ENCODE peak calls at places on chromosomes 2 and 18, in five cellular contexts. A, X, Z, V and U are unnamed samples.

GRCh38 chr2:58629720-58630119 is 388.6 kb upstream of the FANCL start:
- DNase-seq in V (no peak), Z (no peak), X (no peak), A (no peak), U (no peak)

GRCh38 chr2:121297217-121297830 is 12.3 kb upstream of the TFCP2L1 start:
- DNase-seq in A (peak; percentile 46), V (peak; percentile 53), X (no peak), Z (no peak), U (no peak)

GRCh38 chr2:64457518-64457917 is 3.6 kb downstream of the LGALSL start:
- DNase-seq in A (no peak), Z (no peak), X (no peak), V (no peak), U (no peak)

GRCh38 chr2:105187531-105187930 is 54.0 kb upstream of the GPR45 start:
- DNase-seq in X (no peak), V (no peak), A (no peak), Z (no peak), U (no peak)

GRCh38 chr2:15220618-15221017 is 340.5 kb downstream of the NBAS start:
- DNase-seq in V (no peak), X (no peak), Z (no peak), A (no peak), U (no peak)

GRCh38 chr2:197705912-197706838 is 1.0 kb downstream of the MARS2 start:
- DNase-seq in V (no peak), Z (no peak), A (peak; percentile 45), X (peak; percentile 81), U (no peak)

GRCh38 chr18:34976899-34977786 is 64.1 kb upstream of the MAPRE2 start:
- DNase-seq in A (peak; percentile 93), V (peak; percentile 52), Z (no peak), X (peak; percentile 90), U (peak; percentile 85)

GRCh38 chr18:8468911-8469310 is 140.3 kb upstream of the RAB12 start:
- DNase-seq in X (no peak), Z (no peak), A (no peak), V (no peak), U (no peak)

GRCh38 chr18:39675358-39675757 is 2109.8 kb upstream of the CELF4 start:
- DNase-seq in X (no peak), Z (no peak), V (no peak), A (no peak), U (no peak)

GRCh38 chr18:11167778-11168177 is 18.4 kb upstream of the PIEZO2 start:
- DNase-seq in Z (no peak), A (no peak), X (no peak), V (no peak), U (no peak)
- TF ChIP-seq POLR2AphosphoS5 in Z (no peak), A (no peak), X (no peak), V (no peak), U (no peak)

GRCh38 chr2:176733698-176734430 is 464.6 kb downstream of the MTX2 start:
- DNase-seq in X (no peak), A (no peak), V (no peak), Z (no peak), U (no peak)
- TF ChIP-seq CTCF in X (no peak), A (no peak), V (no peak), Z (no peak), U (no peak)

GRCh38 chr2:131063501-131064283 is 29.6 kb downstream of the FAM168B start:
- DNase-seq in V (no peak), Z (no peak), A (no peak), X (no peak), U (no peak)

GRCh38 chr2:131058905-131059304 is 34.4 kb downstream of the FAM168B start:
- DNase-seq in X (no peak), V (no peak), A (no peak), Z (no peak), U (no peak)

GRCh38 chr2:131067465-131067864 is 25.8 kb downstream of the FAM168B start:
- DNase-seq in A (no peak), Z (no peak), V (no peak), X (no peak), U (no peak)

GRCh38 chr2:131062066-131062465 is 31.2 kb downstream of the FAM168B start:
- DNase-seq in Z (no peak), V (no peak), A (no peak), X (no peak), U (no peak)

DNA sequence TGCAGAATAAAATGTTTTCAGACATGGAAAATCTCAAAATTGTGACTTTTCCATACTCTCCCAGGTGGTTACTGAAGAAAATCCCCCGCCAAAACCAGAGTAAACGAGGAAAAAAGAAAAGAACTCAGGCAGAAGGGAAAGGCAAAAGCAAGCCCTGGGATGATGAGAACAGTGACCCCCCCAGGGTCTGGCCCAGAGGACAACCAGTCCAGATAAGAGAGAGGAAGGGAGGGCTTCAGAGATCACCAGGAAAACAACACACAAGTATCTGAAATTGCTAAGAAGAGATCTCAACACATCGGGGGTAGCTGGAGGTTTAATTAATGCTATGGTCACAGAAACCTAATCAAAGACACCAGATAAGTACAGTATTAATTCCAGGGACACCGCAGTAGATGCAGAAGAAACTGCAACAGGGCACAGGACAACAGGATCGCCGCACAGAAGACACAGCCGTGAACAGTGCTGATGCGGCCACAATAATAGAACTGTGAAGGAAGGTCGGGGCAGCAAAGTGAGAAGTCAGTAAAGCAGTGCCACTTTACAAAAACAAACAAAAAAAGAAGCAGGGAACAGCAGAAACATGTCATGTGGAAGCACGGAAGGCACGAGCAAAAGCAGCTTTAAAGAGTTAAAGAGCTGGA is 28.5 kb downstream of the FAM168B start:
- DNase-seq in X (no peak), Z (no peak), A (no peak), V (no peak), U (no peak)
- TF ChIP-seq POLR2AphosphoS5 in X (no peak), Z (no peak), A (no peak), V (no peak), U (no peak)

DNA sequence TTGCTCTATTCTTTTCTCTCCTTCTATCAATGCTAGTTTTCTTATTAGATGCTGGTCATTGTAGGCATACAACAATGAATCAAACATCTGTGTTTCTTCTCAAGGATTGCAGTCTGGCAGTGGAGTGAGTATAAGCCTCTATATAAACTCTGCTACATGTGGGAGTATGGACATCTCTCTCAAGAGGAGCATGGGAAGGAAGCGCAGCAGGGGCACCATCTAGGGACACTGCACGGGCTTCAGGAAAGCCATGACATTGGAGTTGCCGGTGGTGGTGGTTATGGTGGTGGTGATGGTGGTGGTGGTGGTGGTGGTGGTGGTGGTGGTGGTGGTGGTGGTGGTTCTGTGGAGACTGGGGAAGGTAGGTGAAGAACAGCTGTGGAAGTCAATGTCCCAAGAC is 462.6 kb downstream of the RNF144A start:
- DNase-seq in Z (no peak), A (no peak), X (no peak), V (no peak), U (no peak)
- TF ChIP-seq CTCF in Z (peak; percentile 15), A (no peak), X (no peak), V (peak; percentile 5), U (no peak)

GRCh38 chr2:172693529-172694185 is 42.0 kb upstream of the RAPGEF4 start:
- DNase-seq in X (no peak), Z (no peak), V (no peak), A (no peak), U (no peak)

GRCh38 chr2:172698041-172698863 is 37.4 kb upstream of the RAPGEF4 start:
- DNase-seq in X (no peak), Z (no peak), A (no peak), V (peak; percentile 23), U (no peak)

DNA sequence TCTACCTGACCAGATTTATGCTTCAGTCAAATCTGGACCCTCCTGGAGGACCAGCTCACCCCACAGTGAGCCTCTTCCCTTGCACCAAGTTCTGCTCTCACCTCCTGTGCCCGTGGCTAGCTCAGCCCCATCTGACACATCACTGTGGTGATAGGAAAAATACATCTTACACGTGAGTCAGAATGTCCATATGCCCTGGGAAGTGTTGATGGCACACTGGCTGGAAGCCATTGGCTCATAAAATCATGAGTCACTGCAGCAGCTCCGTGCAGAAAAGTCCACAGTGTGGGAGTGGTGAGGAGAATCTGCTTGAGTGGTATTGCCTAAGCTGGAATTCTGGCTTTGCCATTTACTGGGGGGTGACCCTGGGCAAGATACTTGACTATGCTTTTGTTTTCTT is 42.6 kb upstream of the RAPGEF4 start:
- DNase-seq in V (no peak), Z (no peak), A (peak; percentile 83), X (no peak), U (no peak)
- TF ChIP-seq POLR2AphosphoS5 in V (no peak), Z (no peak), A (peak; percentile 85), X (no peak), U (no peak)

GRCh38 chr18:24544141-24544498 is 83.7 kb downstream of the HRH4 start:
- DNase-seq in V (peak; percentile 40), A (no peak), X (no peak), Z (no peak), U (no peak)
- TF ChIP-seq CTCF in V (peak; percentile 39), A (peak; percentile 35), X (no peak), Z (peak; percentile 49), U (no peak)

GRCh38 chr18:2776596-2776995 is 70.2 kb upstream of the EMILIN2 start:
- DNase-seq in V (no peak), X (no peak), A (no peak), Z (no peak), U (no peak)
- TF ChIP-seq POLR2AphosphoS5 in V (no peak), X (no peak), A (no peak), Z (no peak), U (no peak)

GRCh38 chr2:191018048-191018447 is 4.1 kb upstream of the STAT1 start:
- DNase-seq in Z (no peak), X (no peak), V (no peak), A (no peak), U (no peak)

GRCh38 chr2:191018663-191019119 is 4.7 kb upstream of the STAT1 start:
- DNase-seq in V (no peak), A (no peak), X (no peak), Z (no peak), U (no peak)

GRCh38 chr2:191023235-191023679 is 9.3 kb upstream of the STAT1 start:
- DNase-seq in V (peak; percentile 32), A (no peak), Z (no peak), X (no peak), U (no peak)

GRCh38 chr2:191020742-191021381 is 6.9 kb upstream of the STAT1 start:
- DNase-seq in A (peak; percentile 24), Z (no peak), X (no peak), V (no peak), U (no peak)

GRCh38 chr2:191020221-191020741 is 6.3 kb upstream of the STAT1 start:
- DNase-seq in A (peak; percentile 96), Z (peak; percentile 85), V (peak; percentile 87), X (peak; percentile 94), U (peak; percentile 94)
- TF ChIP-seq CTCF in A (peak; percentile 16), Z (no peak), V (no peak), X (no peak), U (peak; percentile 51)

DNA sequence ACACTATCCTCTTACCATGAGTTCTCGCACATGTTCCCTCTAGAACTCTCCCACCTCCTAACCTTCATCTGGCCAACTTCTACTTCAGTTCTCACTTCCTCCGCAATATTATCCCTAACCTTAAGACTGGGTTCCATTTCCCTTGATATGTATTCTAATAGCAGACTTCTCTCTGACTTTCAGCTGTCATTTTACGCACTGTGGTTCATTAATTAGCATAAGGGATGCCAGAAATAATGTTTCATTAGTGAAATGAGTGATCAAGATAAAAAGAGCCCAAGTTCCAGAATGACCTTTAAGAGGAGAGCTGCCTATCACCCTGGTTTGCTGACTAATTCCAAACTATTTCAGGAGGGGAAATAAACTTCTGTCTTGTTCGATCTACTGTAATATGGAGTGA is 108.6 kb upstream of the CCDC150 start:
- DNase-seq in V (no peak), Z (no peak), A (no peak), X (no peak), U (no peak)
- TF ChIP-seq POLR2AphosphoS5 in V (no peak), Z (no peak), A (no peak), X (no peak), U (no peak)